ENCODE peak calls at places on chromosomes 2 and 18, in six cellular contexts. One of them, this sample, is unnamed.

GRCh38 chr2:127612111-127612822 is 33.7 kb upstream of the GPR17 start:
- DNase-seq in thyroid gland: no peak
- DNase-seq in stimulated activated CD4-positive, alpha-beta T cell treated with anti-CD3 and anti-CD28 coated beads, Interleukin-15, amount 100 ng/mL, for 24 hours: no peak
- DNase-seq in Caki2: no peak
- DNase-seq in effector memory CD8-positive, alpha-beta T cell: no peak
- DNase-seq in activated naive CD4-positive, alpha-beta T cell treated with anti-CD3 and anti-CD28 coated beads, Interleukin-2, amount 10 ng/mL, durations not matched to agents 7 days and 5 days: peak
- DNase-seq in this sample: no peak

GRCh38 chr2:6741229-6741628 is 124.5 kb downstream of the CMPK2 start:
- DNase-seq in activated naive CD4-positive, alpha-beta T cell treated with anti-CD3 and anti-CD28 coated beads, Interleukin-2, amount 10 ng/mL, durations not matched to agents 7 days and 5 days: no peak
- DNase-seq in effector memory CD8-positive, alpha-beta T cell: no peak
- DNase-seq in thyroid gland: no peak
- DNase-seq in stimulated activated CD4-positive, alpha-beta T cell treated with anti-CD3 and anti-CD28 coated beads, Interleukin-15, amount 100 ng/mL, for 24 hours: no peak
- DNase-seq in Caki2: no peak
- DNase-seq in this sample: no peak

GRCh38 chr18:78871631-78872030 is 108.0 kb upstream of the SALL3 start:
- DNase-seq in activated naive CD4-positive, alpha-beta T cell treated with anti-CD3 and anti-CD28 coated beads, Interleukin-2, amount 10 ng/mL, durations not matched to agents 7 days and 5 days: no peak
- DNase-seq in stimulated activated CD4-positive, alpha-beta T cell treated with anti-CD3 and anti-CD28 coated beads, Interleukin-15, amount 100 ng/mL, for 24 hours: no peak
- DNase-seq in effector memory CD8-positive, alpha-beta T cell: no peak
- DNase-seq in Caki2: no peak
- DNase-seq in thyroid gland: peak
- DNase-seq in this sample: no peak

GRCh38 chr2:104574367-104574766 is 279.5 kb upstream of the POU3F3 start:
- DNase-seq in stimulated activated CD4-positive, alpha-beta T cell treated with anti-CD3 and anti-CD28 coated beads, Interleukin-15, amount 100 ng/mL, for 24 hours: no peak
- DNase-seq in effector memory CD8-positive, alpha-beta T cell: no peak
- DNase-seq in activated naive CD4-positive, alpha-beta T cell treated with anti-CD3 and anti-CD28 coated beads, Interleukin-2, amount 10 ng/mL, durations not matched to agents 7 days and 5 days: no peak
- DNase-seq in thyroid gland: no peak
- DNase-seq in Caki2: no peak
- DNase-seq in this sample: no peak

GRCh38 chr2:24919977-24920812 is at the start of gene ADCY3:
- DNase-seq in stimulated activated CD4-positive, alpha-beta T cell treated with anti-CD3 and anti-CD28 coated beads, Interleukin-15, amount 100 ng/mL, for 24 hours: peak
- DNase-seq in activated naive CD4-positive, alpha-beta T cell treated with anti-CD3 and anti-CD28 coated beads, Interleukin-2, amount 10 ng/mL, durations not matched to agents 7 days and 5 days: peak
- DNase-seq in effector memory CD8-positive, alpha-beta T cell: peak
- DNase-seq in thyroid gland: peak
- DNase-seq in Caki2: peak
- DNase-seq in this sample: peak

GRCh38 chr2:205129531-205129930 is 552.8 kb upstream of the NRP2 start:
- DNase-seq in stimulated activated CD4-positive, alpha-beta T cell treated with anti-CD3 and anti-CD28 coated beads, Interleukin-15, amount 100 ng/mL, for 24 hours: no peak
- DNase-seq in effector memory CD8-positive, alpha-beta T cell: no peak
- DNase-seq in thyroid gland: no peak
- DNase-seq in activated naive CD4-positive, alpha-beta T cell treated with anti-CD3 and anti-CD28 coated beads, Interleukin-2, amount 10 ng/mL, durations not matched to agents 7 days and 5 days: no peak
- DNase-seq in Caki2: no peak
- DNase-seq in this sample: no peak

GRCh38 chr2:241352227-241352626 is 3.9 kb upstream of the FARP2 start:
- DNase-seq in Caki2: no peak
- DNase-seq in stimulated activated CD4-positive, alpha-beta T cell treated with anti-CD3 and anti-CD28 coated beads, Interleukin-15, amount 100 ng/mL, for 24 hours: no peak
- DNase-seq in thyroid gland: no peak
- DNase-seq in effector memory CD8-positive, alpha-beta T cell: no peak
- DNase-seq in activated naive CD4-positive, alpha-beta T cell treated with anti-CD3 and anti-CD28 coated beads, Interleukin-2, amount 10 ng/mL, durations not matched to agents 7 days and 5 days: no peak
- DNase-seq in this sample: no peak

GRCh38 chr2:2655451-2655850 is 324.4 kb upstream of the MYT1L start:
- DNase-seq in Caki2: no peak
- DNase-seq in thyroid gland: no peak
- DNase-seq in effector memory CD8-positive, alpha-beta T cell: no peak
- DNase-seq in activated naive CD4-positive, alpha-beta T cell treated with anti-CD3 and anti-CD28 coated beads, Interleukin-2, amount 10 ng/mL, durations not matched to agents 7 days and 5 days: no peak
- DNase-seq in stimulated activated CD4-positive, alpha-beta T cell treated with anti-CD3 and anti-CD28 coated beads, Interleukin-15, amount 100 ng/mL, for 24 hours: no peak
- DNase-seq in this sample: no peak

GRCh38 chr2:120241709-120242108 is 10.9 kb upstream of the RALB start:
- DNase-seq in stimulated activated CD4-positive, alpha-beta T cell treated with anti-CD3 and anti-CD28 coated beads, Interleukin-15, amount 100 ng/mL, for 24 hours: no peak
- DNase-seq in effector memory CD8-positive, alpha-beta T cell: no peak
- DNase-seq in Caki2: no peak
- DNase-seq in thyroid gland: no peak
- DNase-seq in activated naive CD4-positive, alpha-beta T cell treated with anti-CD3 and anti-CD28 coated beads, Interleukin-2, amount 10 ng/mL, durations not matched to agents 7 days and 5 days: no peak
- DNase-seq in this sample: no peak

GRCh38 chr2:83233284-83233683 is 1225.8 kb downstream of the SUCLG1 start:
- DNase-seq in activated naive CD4-positive, alpha-beta T cell treated with anti-CD3 and anti-CD28 coated beads, Interleukin-2, amount 10 ng/mL, durations not matched to agents 7 days and 5 days: no peak
- DNase-seq in effector memory CD8-positive, alpha-beta T cell: no peak
- DNase-seq in thyroid gland: no peak
- DNase-seq in stimulated activated CD4-positive, alpha-beta T cell treated with anti-CD3 and anti-CD28 coated beads, Interleukin-15, amount 100 ng/mL, for 24 hours: no peak
- DNase-seq in Caki2: no peak
- DNase-seq in this sample: no peak

GRCh38 chr2:96734899-96735585 is 4.8 kb downstream of the LMAN2L start:
- DNase-seq in thyroid gland: peak
- DNase-seq in Caki2: no peak
- DNase-seq in stimulated activated CD4-positive, alpha-beta T cell treated with anti-CD3 and anti-CD28 coated beads, Interleukin-15, amount 100 ng/mL, for 24 hours: no peak
- DNase-seq in effector memory CD8-positive, alpha-beta T cell: no peak
- DNase-seq in activated naive CD4-positive, alpha-beta T cell treated with anti-CD3 and anti-CD28 coated beads, Interleukin-2, amount 10 ng/mL, durations not matched to agents 7 days and 5 days: no peak
- DNase-seq in this sample: no peak

GRCh38 chr2:65232636-65233035 is 5.0 kb downstream of the ACTR2 start:
- DNase-seq in stimulated activated CD4-positive, alpha-beta T cell treated with anti-CD3 and anti-CD28 coated beads, Interleukin-15, amount 100 ng/mL, for 24 hours: no peak
- DNase-seq in effector memory CD8-positive, alpha-beta T cell: no peak
- DNase-seq in Caki2: peak
- DNase-seq in activated naive CD4-positive, alpha-beta T cell treated with anti-CD3 and anti-CD28 coated beads, Interleukin-2, amount 10 ng/mL, durations not matched to agents 7 days and 5 days: no peak
- DNase-seq in thyroid gland: no peak
- DNase-seq in this sample: peak

GRCh38 chr2:224157655-224158054 is 118.6 kb upstream of the SERPINE2 start:
- DNase-seq in activated naive CD4-positive, alpha-beta T cell treated with anti-CD3 and anti-CD28 coated beads, Interleukin-2, amount 10 ng/mL, durations not matched to agents 7 days and 5 days: no peak
- DNase-seq in stimulated activated CD4-positive, alpha-beta T cell treated with anti-CD3 and anti-CD28 coated beads, Interleukin-15, amount 100 ng/mL, for 24 hours: no peak
- DNase-seq in Caki2: no peak
- DNase-seq in effector memory CD8-positive, alpha-beta T cell: no peak
- DNase-seq in thyroid gland: no peak
- DNase-seq in this sample: no peak

GRCh38 chr18:24293254-24293653 is 104.4 kb downstream of the OSBPL1A start:
- DNase-seq in effector memory CD8-positive, alpha-beta T cell: no peak
- DNase-seq in Caki2: no peak
- DNase-seq in stimulated activated CD4-positive, alpha-beta T cell treated with anti-CD3 and anti-CD28 coated beads, Interleukin-15, amount 100 ng/mL, for 24 hours: no peak
- DNase-seq in activated naive CD4-positive, alpha-beta T cell treated with anti-CD3 and anti-CD28 coated beads, Interleukin-2, amount 10 ng/mL, durations not matched to agents 7 days and 5 days: no peak
- DNase-seq in thyroid gland: no peak
- DNase-seq in this sample: no peak

GRCh38 chr2:54336136-54336976 is 80.3 kb upstream of the TSPYL6 start:
- DNase-seq in Caki2: no peak
- DNase-seq in effector memory CD8-positive, alpha-beta T cell: no peak
- DNase-seq in thyroid gland: no peak
- DNase-seq in stimulated activated CD4-positive, alpha-beta T cell treated with anti-CD3 and anti-CD28 coated beads, Interleukin-15, amount 100 ng/mL, for 24 hours: no peak
- DNase-seq in activated naive CD4-positive, alpha-beta T cell treated with anti-CD3 and anti-CD28 coated beads, Interleukin-2, amount 10 ng/mL, durations not matched to agents 7 days and 5 days: no peak
- DNase-seq in this sample: no peak

GRCh38 chr2:205684871-205685313 is 2.6 kb downstream of the NRP2 start:
- DNase-seq in Caki2: peak
- DNase-seq in activated naive CD4-positive, alpha-beta T cell treated with anti-CD3 and anti-CD28 coated beads, Interleukin-2, amount 10 ng/mL, durations not matched to agents 7 days and 5 days: no peak
- DNase-seq in stimulated activated CD4-positive, alpha-beta T cell treated with anti-CD3 and anti-CD28 coated beads, Interleukin-15, amount 100 ng/mL, for 24 hours: no peak
- DNase-seq in effector memory CD8-positive, alpha-beta T cell: no peak
- DNase-seq in thyroid gland: no peak
- DNase-seq in this sample: no peak

GRCh38 chr18:413263-413662 is 87.2 kb downstream of the COLEC12 start:
- DNase-seq in Caki2: no peak
- DNase-seq in stimulated activated CD4-positive, alpha-beta T cell treated with anti-CD3 and anti-CD28 coated beads, Interleukin-15, amount 100 ng/mL, for 24 hours: no peak
- DNase-seq in activated naive CD4-positive, alpha-beta T cell treated with anti-CD3 and anti-CD28 coated beads, Interleukin-2, amount 10 ng/mL, durations not matched to agents 7 days and 5 days: no peak
- DNase-seq in effector memory CD8-positive, alpha-beta T cell: no peak
- DNase-seq in thyroid gland: no peak
- DNase-seq in this sample: no peak

GRCh38 chr2:67142741-67143140 is 254.4 kb upstream of the ETAA1 start:
- DNase-seq in thyroid gland: no peak
- DNase-seq in effector memory CD8-positive, alpha-beta T cell: no peak
- DNase-seq in stimulated activated CD4-positive, alpha-beta T cell treated with anti-CD3 and anti-CD28 coated beads, Interleukin-15, amount 100 ng/mL, for 24 hours: no peak
- DNase-seq in Caki2: no peak
- DNase-seq in activated naive CD4-positive, alpha-beta T cell treated with anti-CD3 and anti-CD28 coated beads, Interleukin-2, amount 10 ng/mL, durations not matched to agents 7 days and 5 days: no peak
- DNase-seq in this sample: no peak

GRCh38 chr18:74497778-74498177 is 1.6 kb downstream of the CNDP2 start:
- DNase-seq in Caki2: no peak
- DNase-seq in thyroid gland: no peak
- DNase-seq in stimulated activated CD4-positive, alpha-beta T cell treated with anti-CD3 and anti-CD28 coated beads, Interleukin-15, amount 100 ng/mL, for 24 hours: no peak
- DNase-seq in effector memory CD8-positive, alpha-beta T cell: no peak
- DNase-seq in activated naive CD4-positive, alpha-beta T cell treated with anti-CD3 and anti-CD28 coated beads, Interleukin-2, amount 10 ng/mL, durations not matched to agents 7 days and 5 days: no peak
- DNase-seq in this sample: no peak

GRCh38 chr2:158346041-158346440 is 110.5 kb downstream of the CCDC148 start:
- DNase-seq in stimulated activated CD4-positive, alpha-beta T cell treated with anti-CD3 and anti-CD28 coated beads, Interleukin-15, amount 100 ng/mL, for 24 hours: no peak
- DNase-seq in Caki2: no peak
- DNase-seq in thyroid gland: no peak
- DNase-seq in activated naive CD4-positive, alpha-beta T cell treated with anti-CD3 and anti-CD28 coated beads, Interleukin-2, amount 10 ng/mL, durations not matched to agents 7 days and 5 days: no peak
- DNase-seq in effector memory CD8-positive, alpha-beta T cell: no peak
- DNase-seq in this sample: no peak

GRCh38 chr18:30970201-30970816 is 72.2 kb downstream of the DSC3 start:
- DNase-seq in effector memory CD8-positive, alpha-beta T cell: no peak
- DNase-seq in activated naive CD4-positive, alpha-beta T cell treated with anti-CD3 and anti-CD28 coated beads, Interleukin-2, amount 10 ng/mL, durations not matched to agents 7 days and 5 days: no peak
- DNase-seq in Caki2: peak
- DNase-seq in stimulated activated CD4-positive, alpha-beta T cell treated with anti-CD3 and anti-CD28 coated beads, Interleukin-15, amount 100 ng/mL, for 24 hours: no peak
- DNase-seq in thyroid gland: no peak
- DNase-seq in this sample: no peak

GRCh38 chr2:218798767-218799504 is 17.0 kb downstream of the CYP27A1 start:
- DNase-seq in stimulated activated CD4-positive, alpha-beta T cell treated with anti-CD3 and anti-CD28 coated beads, Interleukin-15, amount 100 ng/mL, for 24 hours: no peak
- DNase-seq in effector memory CD8-positive, alpha-beta T cell: no peak
- DNase-seq in thyroid gland: no peak
- DNase-seq in Caki2: no peak
- DNase-seq in activated naive CD4-positive, alpha-beta T cell treated with anti-CD3 and anti-CD28 coated beads, Interleukin-2, amount 10 ng/mL, durations not matched to agents 7 days and 5 days: no peak
- DNase-seq in this sample: no peak

GRCh38 chr2:162478721-162479129 is 134.8 kb downstream of the GCA start:
- DNase-seq in effector memory CD8-positive, alpha-beta T cell: no peak
- DNase-seq in Caki2: no peak
- DNase-seq in activated naive CD4-positive, alpha-beta T cell treated with anti-CD3 and anti-CD28 coated beads, Interleukin-2, amount 10 ng/mL, durations not matched to agents 7 days and 5 days: no peak
- DNase-seq in thyroid gland: no peak
- DNase-seq in stimulated activated CD4-positive, alpha-beta T cell treated with anti-CD3 and anti-CD28 coated beads, Interleukin-15, amount 100 ng/mL, for 24 hours: no peak
- DNase-seq in this sample: no peak

This sample was measured in GM13976.